ENCODE peak calls at places on chromosomes 11 and 22, in four cellular contexts. One of them, this sample, is unnamed.

GRCh38 chr22:37777122-37777687 is 30.5 kb upstream of the GCAT start:
- DNase-seq in HS-5: peak
- DNase-seq in mucosa of gallbladder: peak
- DNase-seq in NCI-H1092: no peak
- DNase-seq in this sample: no peak

GRCh38 chr22:38699784-38700183 is 959 bp downstream of the JOSD1 start:
- DNase-seq in NCI-H1092: no peak
- DNase-seq in HS-5: no peak
- DNase-seq in mucosa of gallbladder: no peak
- DNase-seq in this sample: no peak

GRCh38 chr11:37504066-37504611 is 906.1 kb upstream of the RAG2 start:
- DNase-seq in HS-5: peak
- DNase-seq in NCI-H1092: no peak
- DNase-seq in mucosa of gallbladder: no peak
- DNase-seq in this sample: no peak

GRCh38 chr22:27238935-27239510 is 562.5 kb downstream of the MN1 start:
- DNase-seq in HS-5: peak
- DNase-seq in NCI-H1092: peak
- DNase-seq in mucosa of gallbladder: peak
- DNase-seq in this sample: peak

GRCh38 chr22:44917372-44918165 is 92.2 kb downstream of the PHF21B start:
- DNase-seq in mucosa of gallbladder: no peak
- DNase-seq in NCI-H1092: no peak
- DNase-seq in HS-5: no peak
- DNase-seq in this sample: no peak

GRCh38 chr11:7672960-7673723 is at the start of gene CYB5R2:
- DNase-seq in NCI-H1092: no peak
- DNase-seq in mucosa of gallbladder: peak
- DNase-seq in HS-5: no peak
- DNase-seq in this sample: no peak

GRCh38 chr22:38872831-38873248 is 824 bp upstream of the CBX6 start:
- DNase-seq in HS-5: no peak
- DNase-seq in mucosa of gallbladder: peak
- DNase-seq in NCI-H1092: peak
- DNase-seq in this sample: no peak

GRCh38 chr22:25673721-25674120 is 68.3 kb upstream of the MYO18B start:
- DNase-seq in NCI-H1092: no peak
- DNase-seq in HS-5: no peak
- DNase-seq in mucosa of gallbladder: no peak
- DNase-seq in this sample: no peak

GRCh38 chr22:46137218-46137766 is 13.0 kb upstream of the PPARA start:
- DNase-seq in HS-5: no peak
- DNase-seq in NCI-H1092: no peak
- DNase-seq in mucosa of gallbladder: no peak
- DNase-seq in this sample: no peak